ENCODE peak calls at places on chromosomes 4 and X, in ten cellular contexts. X is A549, S is stomach, W is uterus, B is ovary, Q is esophagus muscularis mucosa, L is K562, C is upper lobe of left lung, O is HepG2, R is tibial nerve. T is an unnamed sample.

GRCh38 chr4:21948347-21949072 is at the start of gene KCNIP4:
- DNase-seq in R (no peak), Q (no peak), X (no peak), C (no peak), S (no peak), B (peak), O (no peak), L (no peak), W (peak), T (no peak)

GRCh38 chr4:65521666-65522065 is 148.6 kb downstream of the EPHA5 start:
- DNase-seq in R (no peak), C (no peak), B (no peak), Q (no peak), S (no peak), O (no peak), W (no peak), L (no peak), X (no peak), T (no peak)

GRCh38 chrX:23902419-23902818 is 5.3 kb downstream of the APOO start:
- DNase-seq in X (no peak), W (no peak), L (peak), S (no peak), B (no peak), R (no peak), C (no peak), O (peak), Q (no peak), T (no peak)

GRCh38 chrX:107483976-107484726 is 34.7 kb downstream of the FRMPD3 start:
- DNase-seq in O (no peak), L (peak), R (no peak), W (peak), S (no peak), Q (no peak), B (peak), X (no peak), C (no peak), T (no peak)

GRCh38 chrX:156004740-156005139 is 7.2 kb downstream of the IL9R start:
- DNase-seq in B (no peak), W (no peak), Q (no peak), S (no peak), O (no peak), L (no peak), R (no peak), X (no peak), C (no peak), T (no peak)

GRCh38 chr4:122688529-122688928 is 44.0 kb upstream of the BBS12 start:
- DNase-seq in C (no peak), W (no peak), L (no peak), Q (no peak), O (no peak), S (no peak), X (no peak), R (no peak), B (no peak), T (no peak)

GRCh38 chrX:69093960-69094935 is 71.0 kb downstream of the PJA1 start:
- DNase-seq in L (peak), W (peak), S (peak), R (peak), Q (no peak), C (no peak), B (no peak), O (peak), X (peak), T (peak)

GRCh38 chrX:73262991-73263390 is 48.3 kb upstream of the NAP1L2 start:
- DNase-seq in X (peak), B (no peak), L (no peak), Q (no peak), C (no peak), S (no peak), R (no peak), W (no peak), O (peak), T (no peak)

GRCh38 chrX:132508834-132509233 is 20.0 kb upstream of the MBNL3 start:
- DNase-seq in S (no peak), W (no peak), X (no peak), O (no peak), Q (no peak), B (no peak), L (no peak), C (no peak), R (no peak), T (no peak)

GRCh38 chr4:189059996-189060570 is 880.6 kb upstream of the FRG1 start:
- DNase-seq in C (no peak), Q (no peak), R (no peak), O (no peak), S (no peak), W (no peak), X (no peak), B (no peak), L (no peak), T (no peak)

GRCh38 chrX:35098419-35098818 is 155.8 kb downstream of the FAM47B start:
- DNase-seq in S (no peak), R (no peak), C (no peak), X (no peak), B (no peak), W (no peak), Q (no peak), O (no peak), L (no peak), T (no peak)

GRCh38 chr4:185587444-185588161 is 52.3 kb upstream of the PDLIM3 start:
- DNase-seq in Q (no peak), C (no peak), O (no peak), B (no peak), X (no peak), L (no peak), W (no peak), R (no peak), S (peak), T (no peak)

GRCh38 chrX:37603938-37604409 is 32.5 kb downstream of the LANCL3 start:
- DNase-seq in W (no peak), L (no peak), B (no peak), S (peak), O (no peak), X (no peak), R (no peak), Q (no peak), C (no peak), T (peak)

GRCh38 chrX:110167952-110168451 is 149.9 kb downstream of the AMMECR1 start:
- DNase-seq in B (no peak), O (no peak), L (peak), X (peak), C (no peak), R (no peak), S (no peak), W (no peak), Q (no peak), T (no peak)

GRCh38 chr4:189973646-189974045 is 33.0 kb downstream of the FRG1 start:
- DNase-seq in C (no peak), O (no peak), W (no peak), L (no peak), R (no peak), S (no peak), B (no peak), Q (no peak), X (no peak), T (no peak)

GRCh38 chrX:80578518-80579105 is 158.4 kb downstream of the TENT5D start:
- DNase-seq in B (no peak), O (peak), L (peak), S (no peak), R (no peak), W (no peak), C (no peak), Q (no peak), X (no peak), T (no peak)

GRCh38 chrX:4638036-4638435 is 924.6 kb upstream of the PRKX start:
- DNase-seq in O (no peak), W (no peak), R (no peak), S (no peak), X (no peak), L (no peak), Q (no peak), C (no peak), B (no peak), T (no peak)

GRCh38 chrX:149527705-149528104 is 13.1 kb upstream of the EOLA1 start:
- DNase-seq in B (no peak), R (no peak), Q (no peak), O (peak), C (no peak), W (no peak), X (peak), L (peak), S (no peak), T (peak)

GRCh38 chr4:151658959-151659593 is 101.7 kb downstream of the GATB start:
- DNase-seq in S (no peak), Q (peak), X (no peak), C (no peak), O (no peak), R (no peak), L (no peak), W (no peak), B (no peak), T (no peak)

GRCh38 chrX:151825927-151826471 is 86.7 kb upstream of the MAGEA4 start:
- DNase-seq in S (no peak), L (no peak), W (peak), Q (peak), C (no peak), X (peak), O (no peak), B (no peak), R (peak), T (no peak)

GRCh38 chrX:70436380-70436779 is 8.3 kb upstream of the DLG3 start:
- DNase-seq in L (peak), S (no peak), C (no peak), W (no peak), X (no peak), Q (no peak), R (no peak), O (no peak), B (no peak), T (no peak)

GRCh38 chrX:11212741-11213140 is 80.5 kb upstream of the AMELX start:
- DNase-seq in L (peak), R (no peak), B (no peak), C (no peak), W (no peak), O (no peak), S (no peak), Q (no peak), X (no peak), T (no peak)

GRCh38 chrX:40530471-40530870 is 50.3 kb upstream of the ATP6AP2 start:
- DNase-seq in C (no peak), L (no peak), W (no peak), B (no peak), R (no peak), Q (no peak), X (no peak), O (peak), S (no peak), T (no peak)

GRCh38 chrX:74251006-74251930 is 52.7 kb upstream of the ZCCHC13 start:
- DNase-seq in R (no peak), O (peak), X (peak), B (no peak), L (peak), S (no peak), C (peak), W (no peak), Q (no peak), T (no peak)

GRCh38 chr4:48015216-48015615 is 1.3 kb downstream of the CNGA1 start:
- DNase-seq in Q (no peak), L (no peak), C (no peak), W (no peak), R (no peak), O (no peak), X (no peak), S (no peak), B (no peak), T (no peak)

GRCh38 chr4:7710576-7711329 is 228.9 kb downstream of the AFAP1 start:
- DNase-seq in L (no peak), R (no peak), O (no peak), S (no peak), X (no peak), C (no peak), W (no peak), Q (no peak), B (no peak), T (no peak)

GRCh38 chrX:128460835-128461234 is 408.6 kb upstream of the ACTRT1 start:
- DNase-seq in C (no peak), L (no peak), B (no peak), Q (no peak), R (no peak), O (no peak), S (no peak), W (no peak), X (no peak), T (no peak)

GRCh38 chrX:18997916-18998315 is 14.0 kb upstream of the PHKA2 start:
- DNase-seq in S (no peak), X (peak), B (no peak), Q (no peak), R (no peak), C (no peak), O (no peak), L (no peak), W (no peak), T (no peak)

GRCh38 chr4:83910693-83911092 is 374.8 kb downstream of the GPAT3 start:
- DNase-seq in R (no peak), L (no peak), W (no peak), O (no peak), C (no peak), B (no peak), Q (no peak), X (no peak), S (no peak), T (no peak)

GRCh38 chr4:159142254-159142653 is 39.4 kb downstream of the RAPGEF2 start:
- DNase-seq in Q (no peak), S (no peak), R (no peak), L (peak), W (no peak), B (no peak), O (no peak), X (no peak), C (no peak), T (no peak)

GRCh38 chr4:108036252-108036651 is 46.6 kb downstream of the HADH start:
- DNase-seq in R (no peak), X (no peak), C (peak), W (no peak), L (no peak), Q (no peak), O (no peak), B (no peak), S (no peak), T (no peak)

GRCh38 chr4:154722262-154722661 is 21.5 kb upstream of the LRAT start:
- DNase-seq in Q (no peak), B (no peak), R (no peak), C (no peak), O (no peak), X (no peak), W (no peak), L (no peak), S (no peak), T (no peak)

GRCh38 chrX:1400731-1401471 is 9.0 kb upstream of the SLC25A6 start:
- DNase-seq in S (no peak), W (no peak), B (peak), O (peak), C (no peak), Q (no peak), X (no peak), L (no peak), R (no peak), T (no peak)

GRCh38 chr4:45554423-45554822 is 569.4 kb downstream of the GABRG1 start:
- DNase-seq in X (no peak), O (no peak), S (no peak), B (no peak), Q (no peak), C (no peak), L (no peak), R (no peak), W (no peak), T (no peak)

GRCh38 chr4:48944659-48945290 is 38.2 kb upstream of the OCIAD2 start:
- DNase-seq in C (no peak), L (peak), O (peak), W (no peak), X (no peak), S (peak), B (no peak), Q (no peak), R (no peak), T (peak)

GRCh38 chr4:102642571-102643298 is 118.0 kb downstream of the MANBA start:
- DNase-seq in W (no peak), X (no peak), O (no peak), R (no peak), B (no peak), S (no peak), C (no peak), L (no peak), Q (no peak), T (no peak)

GRCh38 chr4:3643518-3644433 is 111.6 kb upstream of the LRPAP1 start:
- DNase-seq in Q (no peak), O (no peak), W (no peak), R (no peak), X (no peak), C (no peak), B (no peak), L (no peak), S (no peak), T (no peak)
- TF ChIP-seq CTCF in Q (no peak), O (no peak), W (no peak), R (no peak), X (no peak), C (no peak), B (no peak), L (no peak), S (no peak), T (no peak)

GRCh38 chr4:30720656-30721352 is 635 bp downstream of the PCDH7 start:
- DNase-seq in C (no peak), L (no peak), X (peak), W (peak), O (no peak), S (no peak), R (no peak), B (peak), Q (no peak), T (no peak)
- TF ChIP-seq POLR2A in C (no peak), L (no peak), X (no peak), W (no peak), O (no peak), S (no peak), R (no peak), B (no peak), Q (no peak), T (no peak)

DNA sequence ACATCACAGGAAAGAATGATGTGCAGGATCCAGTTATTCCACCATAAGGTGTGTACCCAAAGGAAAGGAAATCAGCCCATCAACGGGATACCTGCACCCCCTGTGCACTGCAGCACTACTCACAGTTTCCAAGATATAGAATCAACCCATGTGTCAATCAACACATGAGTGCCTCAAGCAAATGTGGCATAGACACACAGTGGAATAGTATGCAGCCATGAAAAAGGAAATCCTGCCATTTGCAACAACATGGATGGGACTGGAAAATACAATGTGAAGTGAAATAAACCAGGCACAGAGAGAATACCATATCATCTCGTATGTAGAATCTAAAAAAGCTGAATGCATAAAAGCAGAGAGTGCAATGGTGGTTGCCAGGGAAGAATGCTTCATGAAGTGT is 53.3 kb downstream of the DHRSX start:
- DNase-seq in C (no peak), R (no peak), Q (no peak), S (no peak), X (no peak), O (no peak), W (no peak), L (no peak), B (no peak), T (no peak)
- TF ChIP-seq CTCF in C (no peak), R (no peak), Q (no peak), S (no peak), X (no peak), O (no peak), W (no peak), L (no peak), B (no peak), T (no peak)

GRCh38 chr4:6714954-6715353 is 1.0 kb upstream of the BLOC1S4 start:
- DNase-seq in X (no peak), R (no peak), L (no peak), O (no peak), Q (no peak), B (no peak), S (no peak), W (no peak), C (no peak), T (no peak)

GRCh38 chr4:6706173-6706572 is 3.5 kb downstream of the MRFAP1L1 start:
- DNase-seq in B (no peak), Q (no peak), O (no peak), C (no peak), S (no peak), R (no peak), L (no peak), X (no peak), W (no peak), T (no peak)

GRCh38 chr4:6705638-6706037 is 4.0 kb downstream of the MRFAP1L1 start:
- DNase-seq in Q (no peak), R (no peak), W (no peak), L (no peak), S (no peak), O (no peak), B (no peak), X (no peak), C (no peak), T (no peak)

GRCh38 chr4:6710282-6710681 is 617 bp upstream of the MRFAP1L1 start:
- DNase-seq in R (no peak), O (no peak), S (no peak), B (peak), W (no peak), C (no peak), L (no peak), X (no peak), Q (no peak), T (no peak)

DNA sequence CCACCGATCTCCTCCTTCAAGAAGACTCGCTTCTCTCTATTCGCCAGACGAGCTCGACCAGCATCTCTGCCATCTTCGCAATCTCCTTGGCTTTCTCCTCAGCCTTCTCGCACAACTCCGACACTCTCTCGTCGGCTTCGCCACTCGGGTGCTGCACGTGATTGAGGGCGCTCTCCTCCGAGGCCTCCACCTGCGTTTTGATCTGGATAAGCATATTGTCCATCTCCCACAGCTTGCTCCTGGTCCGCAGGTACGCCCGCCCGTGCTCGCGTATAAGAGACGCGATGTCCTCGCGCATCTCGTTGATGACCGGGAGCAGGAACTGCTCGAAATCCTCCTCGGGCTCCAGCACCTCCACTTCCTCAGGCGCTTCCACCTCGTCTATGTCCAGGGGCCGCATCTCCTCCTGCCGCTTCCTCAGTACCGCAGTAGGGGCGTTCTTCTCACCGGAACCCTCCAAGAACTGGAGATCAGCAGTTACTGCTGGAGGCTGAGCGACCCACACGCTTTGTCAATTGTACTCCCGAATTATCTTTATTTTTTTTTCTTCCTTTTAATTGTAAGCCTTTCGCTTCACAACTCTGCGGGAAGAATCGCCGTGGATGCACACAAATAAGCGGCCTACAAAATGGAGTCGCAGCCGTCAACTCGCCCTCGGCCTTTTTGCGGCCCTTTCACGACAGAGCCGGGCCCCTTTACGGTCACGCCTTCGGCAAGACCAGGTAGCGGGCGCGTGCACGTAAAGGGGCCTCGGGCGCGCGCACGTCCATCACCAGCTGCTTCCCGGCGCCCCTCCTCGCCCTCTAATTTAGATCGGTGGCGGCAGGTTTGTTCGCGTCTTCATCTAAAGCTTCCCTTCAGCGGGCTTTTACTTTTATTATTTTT is at the start of gene MRFAP1L1:
- DNase-seq in X (peak), L (peak), Q (peak), R (peak), O (peak), C (peak), W (peak), S (peak), B (peak), T (peak)
- TF ChIP-seq POLR2A in X (peak), L (peak), Q (no peak), R (no peak), O (peak), C (peak), W (no peak), S (no peak), B (peak), T (peak)

DNA sequence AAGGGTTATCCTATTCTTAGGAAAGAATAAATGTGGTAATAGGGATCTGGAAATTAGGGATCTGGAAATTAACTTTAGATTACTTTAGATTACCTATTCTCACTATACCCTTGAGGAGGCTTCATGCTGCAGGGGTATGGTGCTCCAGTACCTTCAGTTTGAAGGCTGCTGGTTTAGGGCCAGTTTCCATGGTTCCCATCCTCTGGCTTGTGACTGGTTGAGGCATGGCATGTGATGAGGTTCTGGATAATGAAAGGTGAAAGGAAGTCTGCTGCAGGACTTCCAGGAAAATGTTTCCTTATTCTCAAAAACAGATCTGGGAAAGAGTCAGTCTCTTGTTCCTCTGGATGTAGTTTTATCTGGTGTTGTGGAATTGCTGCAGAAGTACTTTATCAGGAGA is 25.9 kb downstream of the FRAS1 start:
- DNase-seq in Q (no peak), S (no peak), L (no peak), X (no peak), B (no peak), R (no peak), W (no peak), O (no peak), C (no peak), T (no peak)
- TF ChIP-seq CTCF in Q (no peak), S (no peak), L (no peak), X (no peak), B (no peak), R (no peak), W (no peak), O (no peak), C (no peak), T (no peak)

GRCh38 chrX:16786139-16786790 is at the start of gene TXLNG:
- DNase-seq in O (peak), Q (peak), C (peak), B (peak), L (peak), W (peak), S (peak), R (peak), X (peak), T (peak)
- TF ChIP-seq POLR2A in O (peak), Q (peak), C (no peak), B (peak), L (peak), W (peak), S (no peak), R (peak), X (peak), T (peak)

T was measured in body of pancreas.